ENCODE peak calls at places on chromosomes 3 and 15, in seven cellular contexts. S, P, F, O, C, A and J are unnamed samples. For H3K36me3, the result is how much of the 10 kb centered on the place peaks cover.

GRCh38 chr15:39215006-39215405 is 365.9 kb upstream of the THBS1 start:
- DNase-seq in O (no peak), C (no peak), S (no peak), P (no peak), F (no peak), A (no peak), J (no peak)

GRCh38 chr3:21314688-21315087 is 436.3 kb downstream of the ZNF385D start:
- DNase-seq in A (no peak), C (no peak), O (no peak), F (no peak), S (no peak), P (no peak), J (no peak)

GRCh38 chr3:73687081-73688004 is 62.6 kb upstream of the PDZRN3 start:
- DNase-seq in C (no peak), F (no peak), A (no peak), S (no peak), P (no peak), O (no peak), J (no peak)

GRCh38 chr3:26827169-26827568 is 204.6 kb downstream of the LRRC3B start:
- DNase-seq in O (no peak), P (no peak), F (no peak), S (no peak), C (no peak), A (no peak), J (no peak)

GRCh38 chr3:169923189-169923588 is 11.8 kb downstream of the SAMD7 start:
- DNase-seq in P (peak), F (no peak), O (no peak), C (peak), S (no peak), A (no peak), J (no peak)

GRCh38 chr3:100123112-100123511 is 8.8 kb upstream of the FILIP1L start:
- DNase-seq in F (no peak), O (peak), C (no peak), S (no peak), P (no peak), A (no peak), J (no peak)

GRCh38 chr3:187994221-187995085 is 159.5 kb upstream of the LPP start:
- DNase-seq in A (no peak), F (no peak), C (peak), P (no peak), O (no peak), S (no peak), J (no peak)

GRCh38 chr3:11034297-11035000 is 41.9 kb downstream of the SLC6A1 start:
- DNase-seq in A (no peak), F (no peak), P (no peak), O (no peak), S (no peak), C (no peak), J (no peak)

GRCh38 chr3:46934067-46934466 is 42.5 kb downstream of the CCDC12 start:
- DNase-seq in F (no peak), C (no peak), S (no peak), A (no peak), O (no peak), P (no peak), J (no peak)

GRCh38 chr3:138560501-138560900 is 33.6 kb downstream of the CEP70 start:
- DNase-seq in C (peak), A (no peak), P (no peak), O (no peak), S (no peak), F (no peak), J (no peak)

GRCh38 chr3:129626744-129627349 is 20.4 kb upstream of the PLXND1 start:
- DNase-seq in O (peak), F (peak), A (peak), S (peak), C (peak), P (peak), J (no peak)

GRCh38 chr3:190053919-190054672 is 66.6 kb downstream of the P3H2 start:
- DNase-seq in C (peak), F (peak), O (no peak), P (no peak), S (no peak), A (peak), J (no peak)

GRCh38 chr3:2096196-2096595 is 2.5 kb upstream of the CNTN4 start:
- DNase-seq in A (no peak), F (no peak), S (no peak), C (no peak), O (no peak), P (no peak), J (no peak)
- H3K4me3 ChIP-seq in A (no peak), F (no peak), S (no peak), C (no peak), O (no peak), P (no peak), J (no peak)

DNA sequence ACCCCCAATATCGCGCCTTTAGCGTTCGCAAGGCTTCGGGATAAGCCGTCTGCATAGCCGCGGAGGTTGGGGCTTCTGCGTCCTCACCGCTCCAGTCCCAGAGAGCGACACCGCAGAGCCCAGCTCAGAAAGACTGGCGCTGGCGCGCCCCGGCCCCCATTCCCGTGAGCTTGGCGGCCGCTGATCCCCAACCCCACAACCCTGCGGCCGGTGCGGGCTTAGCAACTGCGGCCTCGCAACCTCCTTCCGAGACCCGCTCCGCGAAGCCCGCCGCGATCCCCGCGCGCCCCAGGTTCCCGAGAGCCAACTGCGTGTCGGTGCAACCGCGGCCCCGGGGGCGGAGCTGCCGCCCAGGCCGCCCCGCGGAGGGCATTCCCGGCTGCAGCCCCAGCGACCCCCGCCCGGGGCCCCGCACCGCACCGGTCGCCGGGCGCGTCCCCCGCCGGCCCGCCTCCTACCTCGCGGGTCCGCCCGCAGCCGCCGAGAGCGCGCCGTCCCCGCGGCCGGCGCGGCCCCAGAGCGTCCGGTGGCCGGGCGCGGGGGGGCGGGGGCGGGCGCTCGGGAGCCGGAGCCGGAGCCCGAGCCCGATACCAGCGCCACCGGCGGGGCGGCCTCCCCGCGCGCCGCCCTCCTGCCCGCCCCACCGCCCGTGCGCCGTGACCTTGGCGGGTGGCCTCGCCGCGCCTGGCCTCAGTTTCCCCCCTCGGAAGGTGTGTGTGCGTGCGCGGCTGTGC is 79.4 kb downstream of the IQSEC1 start:
- DNase-seq in C (no peak), O (peak), F (peak), S (peak), P (peak), A (no peak), J (no peak)
- TF ChIP-seq EZH2 in C (peak), O (no peak), F (peak), S (no peak), P (no peak), A (no peak), J (no peak)

GRCh38 chr15:48888836-48889235 is 10.9 kb downstream of the EID1 start:
- DNase-seq in C (no peak), P (no peak), S (no peak), O (no peak), A (no peak), F (no peak), J (no peak)
- H3K36me3 ChIP-seq in C (under half), P (under half), S (under half), O (under half), A (under half), F (under half), J (under half)

GRCh38 chr3:126259411-126260391 is 79.3 kb upstream of the ALDH1L1 start:
- DNase-seq in O (peak), S (peak), F (peak), A (no peak), C (no peak), P (peak), J (no peak)
- H3K4me3 ChIP-seq in O (no peak), S (no peak), F (no peak), A (no peak), C (no peak), P (no peak), J (no peak)

DNA sequence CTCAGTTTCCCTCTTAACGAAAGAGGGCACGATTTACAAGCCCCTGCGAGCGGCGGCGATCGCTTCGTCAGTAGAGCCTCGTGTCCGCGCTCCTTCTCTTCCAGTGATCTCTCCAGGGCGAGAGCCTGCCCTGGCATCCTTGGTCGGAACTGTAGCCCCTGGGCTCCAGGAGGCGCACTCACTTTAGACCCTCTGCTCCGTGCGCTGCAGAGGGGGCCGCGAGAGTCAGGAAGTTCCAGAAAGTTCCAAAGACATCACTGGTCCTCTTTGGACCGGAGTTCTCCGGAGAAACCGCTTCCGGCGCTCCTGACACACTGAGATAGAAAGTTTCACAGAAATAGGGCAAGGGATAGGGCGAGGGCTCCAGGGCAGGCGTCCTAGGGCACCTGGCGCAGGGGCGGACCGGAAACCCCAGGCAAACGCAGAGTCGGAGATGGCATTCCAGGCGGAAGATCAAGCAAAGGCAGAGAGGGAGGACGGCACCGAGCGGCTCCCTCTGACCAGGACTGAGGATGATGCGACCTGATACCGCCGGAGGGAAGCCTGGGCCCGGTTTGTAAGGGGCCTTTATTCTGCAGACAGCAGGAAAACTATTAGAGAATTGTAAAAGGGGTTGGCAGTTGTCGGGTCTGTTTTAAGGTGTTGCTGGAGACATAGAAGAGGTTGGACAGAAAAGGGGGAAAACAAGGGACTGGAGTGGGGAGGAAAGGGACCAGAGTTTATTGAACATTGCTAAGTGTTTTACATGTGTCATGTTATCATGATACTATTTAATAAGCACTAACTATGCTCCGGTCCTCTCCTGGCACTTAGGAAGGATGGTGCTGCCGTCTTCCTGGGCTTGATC is 1.3 kb upstream of the CPEB1 start:
- DNase-seq in A (no peak), S (peak), O (peak), P (peak), C (no peak), F (no peak), J (no peak)
- TF ChIP-seq EZH2 in A (no peak), S (peak), O (peak), P (no peak), C (peak), F (peak), J (no peak)